ENCODE peak calls at places on chromosomes 3 and 15, in seven cellular contexts. One of them, this sample, is unnamed.

GRCh38 chr3:42033741-42034140 is 57.4 kb upstream of the TRAK1 start:
- DNase-seq in cardiac muscle cell: no peak
- DNase-seq in uterus: peak; percentile 10
- DNase-seq in CD4-positive, CD25-positive, alpha-beta regulatory T cell: no peak
- DNase-seq in tibial artery: no peak
- DNase-seq in psoas muscle: no peak
- DNase-seq in brain microvascular endothelial cell: no peak
- DNase-seq in this sample: no peak

GRCh38 chr3:185824467-185825378 is at the start of gene IGF2BP2:
- DNase-seq in brain microvascular endothelial cell: peak; percentile 68
- DNase-seq in cardiac muscle cell: peak; percentile 90
- DNase-seq in CD4-positive, CD25-positive, alpha-beta regulatory T cell: peak; percentile 55
- DNase-seq in uterus: peak; percentile 64
- DNase-seq in tibial artery: peak; percentile 44
- DNase-seq in psoas muscle: peak; percentile 72
- DNase-seq in this sample: no peak

GRCh38 chr15:69758810-69759410 is 306.3 kb downstream of the RPLP1 start:
- DNase-seq in tibial artery: no peak
- DNase-seq in uterus: no peak
- DNase-seq in psoas muscle: no peak
- DNase-seq in brain microvascular endothelial cell: peak; percentile 84
- DNase-seq in CD4-positive, CD25-positive, alpha-beta regulatory T cell: peak; percentile 96
- DNase-seq in cardiac muscle cell: no peak
- DNase-seq in this sample: peak; percentile 61

GRCh38 chr3:50194903-50195500 is 3.6 kb downstream of the GNAT1 start:
- DNase-seq in cardiac muscle cell: no peak
- DNase-seq in psoas muscle: no peak
- DNase-seq in uterus: no peak
- DNase-seq in brain microvascular endothelial cell: no peak
- DNase-seq in CD4-positive, CD25-positive, alpha-beta regulatory T cell: peak; percentile 45
- DNase-seq in tibial artery: no peak
- DNase-seq in this sample: peak; percentile 74

GRCh38 chr3:120357807-120358206 is 8.7 kb upstream of the LRRC58 start:
- DNase-seq in uterus: no peak
- DNase-seq in brain microvascular endothelial cell: no peak
- DNase-seq in tibial artery: no peak
- DNase-seq in cardiac muscle cell: no peak
- DNase-seq in CD4-positive, CD25-positive, alpha-beta regulatory T cell: peak; percentile 9
- DNase-seq in psoas muscle: no peak
- DNase-seq in this sample: no peak

GRCh38 chr3:46484911-46485696 is 12.7 kb upstream of the RTP3 start:
- DNase-seq in tibial artery: no peak
- DNase-seq in uterus: no peak
- DNase-seq in brain microvascular endothelial cell: no peak
- DNase-seq in cardiac muscle cell: peak; percentile 38
- DNase-seq in CD4-positive, CD25-positive, alpha-beta regulatory T cell: no peak
- DNase-seq in psoas muscle: no peak
- DNase-seq in this sample: no peak

GRCh38 chr3:45066109-45066801 is 40.2 kb downstream of the CLEC3B start:
- DNase-seq in psoas muscle: no peak
- DNase-seq in tibial artery: no peak
- DNase-seq in CD4-positive, CD25-positive, alpha-beta regulatory T cell: no peak
- DNase-seq in uterus: no peak
- DNase-seq in cardiac muscle cell: no peak
- DNase-seq in brain microvascular endothelial cell: no peak
- DNase-seq in this sample: no peak

GRCh38 chr3:99962703-99963102 is 145.0 kb downstream of the CMSS1 start:
- DNase-seq in uterus: no peak
- DNase-seq in psoas muscle: no peak
- DNase-seq in CD4-positive, CD25-positive, alpha-beta regulatory T cell: no peak
- DNase-seq in brain microvascular endothelial cell: peak; percentile 71
- DNase-seq in cardiac muscle cell: no peak
- DNase-seq in tibial artery: no peak
- DNase-seq in this sample: no peak

GRCh38 chr3:98240133-98240532 is 23.9 kb upstream of the OR5H6 start:
- DNase-seq in psoas muscle: no peak
- DNase-seq in uterus: no peak
- DNase-seq in CD4-positive, CD25-positive, alpha-beta regulatory T cell: no peak
- DNase-seq in brain microvascular endothelial cell: no peak
- DNase-seq in tibial artery: no peak
- DNase-seq in cardiac muscle cell: no peak
- DNase-seq in this sample: no peak

GRCh38 chr15:98609144-98609852 is 39.0 kb upstream of the IGF1R start:
- DNase-seq in cardiac muscle cell: peak; percentile 5
- DNase-seq in psoas muscle: no peak
- DNase-seq in brain microvascular endothelial cell: peak; percentile 7
- DNase-seq in tibial artery: no peak
- DNase-seq in CD4-positive, CD25-positive, alpha-beta regulatory T cell: no peak
- DNase-seq in uterus: no peak
- DNase-seq in this sample: no peak

GRCh38 chr3:137944593-137944992 is 65.4 kb upstream of the CLDN18 start:
- DNase-seq in CD4-positive, CD25-positive, alpha-beta regulatory T cell: no peak
- DNase-seq in brain microvascular endothelial cell: no peak
- DNase-seq in uterus: no peak
- DNase-seq in tibial artery: no peak
- DNase-seq in cardiac muscle cell: no peak
- DNase-seq in psoas muscle: no peak
- DNase-seq in this sample: no peak

GRCh38 chr15:45136378-45136764 is 6.6 kb downstream of the DUOX1 start:
- DNase-seq in tibial artery: no peak
- DNase-seq in brain microvascular endothelial cell: no peak
- DNase-seq in psoas muscle: no peak
- DNase-seq in CD4-positive, CD25-positive, alpha-beta regulatory T cell: no peak
- DNase-seq in uterus: no peak
- DNase-seq in cardiac muscle cell: peak; percentile 37
- DNase-seq in this sample: no peak

GRCh38 chr15:62958528-62958927 is 84.0 kb upstream of the TPM1 start:
- DNase-seq in uterus: no peak
- DNase-seq in brain microvascular endothelial cell: no peak
- DNase-seq in CD4-positive, CD25-positive, alpha-beta regulatory T cell: no peak
- DNase-seq in psoas muscle: peak; percentile 73
- DNase-seq in cardiac muscle cell: no peak
- DNase-seq in tibial artery: no peak
- DNase-seq in this sample: no peak

DNA sequence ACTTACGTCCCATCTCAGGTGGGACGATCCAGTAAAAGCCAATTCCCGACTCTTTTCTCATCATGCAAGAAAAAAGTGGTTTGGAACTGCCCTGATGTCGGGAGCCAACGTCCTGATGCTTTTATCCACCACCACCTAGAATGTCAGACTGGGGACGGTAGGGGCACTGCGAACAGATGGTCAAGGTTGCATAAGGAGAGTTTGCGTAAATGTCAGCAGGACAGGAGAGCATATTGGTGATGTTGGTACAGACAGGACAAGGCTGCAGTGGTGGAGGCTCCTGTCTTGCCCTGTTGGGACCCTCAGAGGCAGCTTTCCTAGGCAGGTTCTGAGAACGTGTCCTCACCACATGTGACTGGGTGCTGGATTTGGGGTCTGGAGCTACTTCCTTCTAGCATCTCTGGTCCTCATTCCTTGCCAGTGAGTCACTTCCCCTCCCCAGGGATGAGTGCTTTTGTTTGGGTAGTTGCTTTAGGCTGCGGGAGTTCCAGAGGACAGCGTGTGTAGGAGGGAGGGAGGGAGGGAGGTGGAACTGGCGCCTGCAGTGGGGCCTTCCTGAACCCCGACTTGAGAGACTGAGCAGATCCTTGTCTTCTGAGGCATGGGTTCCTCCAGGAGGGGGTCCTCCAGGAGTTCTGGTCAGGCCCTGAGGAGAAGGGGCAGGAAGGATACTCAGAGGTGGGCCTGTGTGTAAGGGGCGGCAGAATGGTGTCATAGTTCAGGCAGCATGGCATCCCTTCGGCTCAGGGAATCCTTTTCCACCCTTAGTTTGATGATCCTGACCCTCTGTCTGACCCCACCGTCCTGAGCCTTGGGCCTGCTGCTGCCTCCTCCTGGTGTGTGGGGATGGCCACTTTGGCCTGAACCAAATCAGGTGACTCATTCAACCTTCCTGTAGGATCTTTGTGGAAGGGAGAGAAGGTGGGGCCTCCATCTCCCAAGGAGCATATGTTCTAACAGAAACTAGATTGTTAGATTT is 21.2 kb downstream of the THSD4 start:
- DNase-seq in cardiac muscle cell: no peak
- DNase-seq in uterus: peak; percentile 62
- DNase-seq in brain microvascular endothelial cell: peak; percentile 94
- DNase-seq in psoas muscle: no peak
- DNase-seq in CD4-positive, CD25-positive, alpha-beta regulatory T cell: no peak
- DNase-seq in tibial artery: no peak
- DNase-seq in this sample: no peak
- H3K4me3 ChIP-seq in cardiac muscle cell: no peak overlapping the region
- H3K4me3 ChIP-seq in uterus: no peak overlapping the region
- H3K4me3 ChIP-seq in brain microvascular endothelial cell: no peak overlapping the region
- H3K4me3 ChIP-seq in psoas muscle: no peak overlapping the region
- H3K4me3 ChIP-seq in CD4-positive, CD25-positive, alpha-beta regulatory T cell: no peak overlapping the region
- H3K4me3 ChIP-seq in tibial artery: no peak overlapping the region
- H3K4me3 ChIP-seq in this sample: no peak overlapping the region

DNA sequence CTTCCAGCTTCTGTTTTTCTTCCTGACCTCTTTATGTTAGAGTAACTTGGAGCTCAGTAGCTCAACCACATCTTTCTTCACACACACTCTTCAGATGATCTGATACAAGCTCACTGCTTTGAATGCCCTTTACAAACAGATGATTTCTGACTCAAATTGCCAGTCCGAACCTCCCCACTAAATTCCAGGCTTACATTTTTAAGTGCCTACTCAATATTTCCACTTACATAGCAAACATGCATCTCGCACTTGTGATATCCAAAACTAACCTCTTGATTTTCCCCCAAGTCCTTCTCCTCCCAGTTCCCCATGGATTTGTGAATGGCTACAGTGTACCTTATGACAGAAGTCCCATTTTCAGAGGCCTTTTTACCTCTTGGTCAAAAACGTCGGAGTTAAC is 139.1 kb downstream of the GBE1 start:
- DNase-seq in tibial artery: no peak
- DNase-seq in psoas muscle: no peak
- DNase-seq in uterus: no peak
- DNase-seq in brain microvascular endothelial cell: peak; percentile 2
- DNase-seq in CD4-positive, CD25-positive, alpha-beta regulatory T cell: no peak
- DNase-seq in cardiac muscle cell: no peak
- DNase-seq in this sample: no peak
- H3K27ac ChIP-seq in tibial artery: no peak overlapping the region
- H3K27ac ChIP-seq in psoas muscle: no peak overlapping the region
- H3K27ac ChIP-seq in uterus: no peak overlapping the region
- H3K27ac ChIP-seq in brain microvascular endothelial cell: no peak overlapping the region
- H3K27ac ChIP-seq in CD4-positive, CD25-positive, alpha-beta regulatory T cell: no peak overlapping the region
- H3K27ac ChIP-seq in cardiac muscle cell: peak overlapping the region; percentile 91
- H3K27ac ChIP-seq in this sample: no peak overlapping the region

DNA sequence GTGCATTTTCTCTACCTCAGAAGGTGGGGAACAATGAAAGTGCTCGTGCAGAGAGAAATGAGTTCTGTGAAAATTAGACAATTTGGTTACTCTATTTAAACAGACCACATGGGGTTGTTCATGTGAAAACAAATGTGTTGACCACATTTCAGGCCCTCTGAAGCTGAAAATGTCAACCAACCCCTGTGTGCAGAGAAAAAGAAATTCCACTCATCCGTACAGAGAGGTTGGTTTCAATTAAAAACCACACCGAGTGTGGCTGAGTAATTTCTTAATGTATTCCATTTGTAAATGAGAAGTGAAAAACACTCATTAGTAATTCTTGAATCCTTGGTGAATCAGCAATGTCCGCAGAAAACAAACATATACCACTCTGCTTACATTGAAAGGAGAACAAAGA is 46.9 kb upstream of the SLC7A14 start:
- DNase-seq in uterus: no peak
- DNase-seq in CD4-positive, CD25-positive, alpha-beta regulatory T cell: no peak
- DNase-seq in tibial artery: no peak
- DNase-seq in cardiac muscle cell: no peak
- DNase-seq in psoas muscle: no peak
- DNase-seq in brain microvascular endothelial cell: no peak
- DNase-seq in this sample: peak; percentile 46
- H3K4me3 ChIP-seq in uterus: no peak overlapping the region
- H3K4me3 ChIP-seq in CD4-positive, CD25-positive, alpha-beta regulatory T cell: no peak overlapping the region
- H3K4me3 ChIP-seq in tibial artery: no peak overlapping the region
- H3K4me3 ChIP-seq in cardiac muscle cell: no peak overlapping the region
- H3K4me3 ChIP-seq in psoas muscle: no peak overlapping the region
- H3K4me3 ChIP-seq in brain microvascular endothelial cell: no peak overlapping the region
- H3K4me3 ChIP-seq in this sample: no peak overlapping the region

DNA sequence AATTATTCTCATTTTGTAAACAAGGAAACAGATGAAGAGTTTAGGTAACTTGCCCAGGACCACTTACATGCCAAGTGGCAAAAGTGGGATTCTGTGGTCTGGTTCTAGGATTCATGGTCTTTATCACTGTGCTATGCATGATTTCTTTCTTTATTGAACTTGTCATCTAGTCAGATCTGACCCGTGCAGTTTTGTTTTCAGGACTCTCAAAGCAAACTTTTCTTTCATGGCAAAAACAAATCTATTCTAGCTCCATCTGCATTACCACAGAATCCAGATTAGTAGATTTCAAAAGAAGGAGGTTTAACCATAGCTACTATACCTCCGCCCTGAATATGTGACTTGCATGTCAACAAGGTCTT is 404.4 kb downstream of the PTPRG start:
- DNase-seq in uterus: no peak
- DNase-seq in CD4-positive, CD25-positive, alpha-beta regulatory T cell: no peak
- DNase-seq in brain microvascular endothelial cell: no peak
- DNase-seq in psoas muscle: no peak
- DNase-seq in tibial artery: no peak
- DNase-seq in cardiac muscle cell: no peak
- DNase-seq in this sample: no peak
- H3K27ac ChIP-seq in uterus: no peak overlapping the region
- H3K27ac ChIP-seq in CD4-positive, CD25-positive, alpha-beta regulatory T cell: no peak overlapping the region
- H3K27ac ChIP-seq in brain microvascular endothelial cell: no peak overlapping the region
- H3K27ac ChIP-seq in psoas muscle: no peak overlapping the region
- H3K27ac ChIP-seq in tibial artery: no peak overlapping the region
- H3K27ac ChIP-seq in cardiac muscle cell: no peak overlapping the region
- H3K27ac ChIP-seq in this sample: no peak overlapping the region

DNA sequence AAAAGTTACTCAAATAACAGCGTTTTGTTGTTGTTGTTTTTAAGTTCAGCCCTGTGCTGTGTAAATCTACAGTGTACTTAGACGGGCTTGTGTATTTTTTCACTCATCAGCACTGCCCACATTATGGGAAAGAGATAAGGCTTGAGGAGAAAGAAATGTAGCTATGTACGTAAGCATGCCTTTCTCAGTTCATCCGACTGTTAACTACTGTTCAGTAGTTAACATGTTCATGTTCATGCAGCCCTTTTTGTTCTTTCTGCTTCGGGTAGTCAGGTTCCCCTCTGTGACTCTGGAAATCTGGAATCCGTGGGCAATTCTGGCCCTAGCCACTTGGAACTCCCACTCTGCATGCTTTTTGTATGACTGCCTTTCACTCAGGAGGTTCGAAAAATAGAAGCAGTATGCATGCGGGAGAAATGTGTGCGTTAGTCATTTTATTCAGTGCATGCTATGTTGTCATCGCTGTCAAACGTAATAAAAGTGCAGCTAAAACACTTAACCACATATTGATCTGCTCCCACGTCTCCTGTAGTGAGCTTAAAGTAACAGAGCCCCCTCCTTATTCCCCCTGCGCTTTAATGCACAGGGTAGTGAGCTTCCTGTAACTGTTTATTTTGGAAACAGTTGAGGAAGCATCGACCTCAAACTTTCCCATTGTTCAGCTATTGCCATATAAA is 283.1 kb upstream of the NR2F2 start:
- DNase-seq in uterus: peak; percentile 36
- DNase-seq in tibial artery: no peak
- DNase-seq in cardiac muscle cell: peak; percentile 15
- DNase-seq in psoas muscle: no peak
- DNase-seq in brain microvascular endothelial cell: peak; percentile 91
- DNase-seq in CD4-positive, CD25-positive, alpha-beta regulatory T cell: no peak
- DNase-seq in this sample: no peak
- H3K4me3 ChIP-seq in uterus: no peak overlapping the region
- H3K4me3 ChIP-seq in tibial artery: peak overlapping the region; percentile 11
- H3K4me3 ChIP-seq in cardiac muscle cell: no peak overlapping the region
- H3K4me3 ChIP-seq in psoas muscle: no peak overlapping the region
- H3K4me3 ChIP-seq in brain microvascular endothelial cell: peak overlapping the region; percentile 2
- H3K4me3 ChIP-seq in CD4-positive, CD25-positive, alpha-beta regulatory T cell: no peak overlapping the region
- H3K4me3 ChIP-seq in this sample: no peak overlapping the region